ENCODE peak calls at places on chromosome 6, in ten cellular contexts. P is HTR-8/SVneo; X is activated CD4-positive, alpha-beta T cell treated with anti-CD3 and anti-CD28 coated beads for 36 hours; Q is HepG2; B is CD8-positive, alpha-beta T cell; E is activated CD8-positive, alpha-beta memory T cell treated with anti-CD3 and anti-CD28 coated beads for 4 hours; H is cardiac fibroblast; N is occipital lobe; W is caudate nucleus; U is NCI-H510A treated with DMSO at 0.1 percent for 48 hours. J is an unnamed sample.

GRCh38 chr6:106735136-106735535 is 105.8 kb downstream of the QRSL1 start:
- DNase-seq in P (no peak), U (no peak), Q (no peak), H (no peak), B (no peak), E (no peak), X (no peak), N (no peak), W (no peak), J (no peak)

GRCh38 chr6:81939774-81940165 is 187.3 kb upstream of the TENT5A start:
- DNase-seq in W (no peak), P (no peak), B (no peak), N (no peak), U (no peak), E (no peak), H (peak; percentile 18), Q (no peak), X (no peak), J (no peak)

GRCh38 chr6:1821188-1822183 is 211.8 kb downstream of the FOXC1 start:
- DNase-seq in Q (peak; percentile 14), B (no peak), X (no peak), N (no peak), P (no peak), E (no peak), W (no peak), H (peak; percentile 52), U (no peak), J (no peak)

GRCh38 chr6:11918739-11919605 is 93.1 kb upstream of the HIVEP1 start:
- DNase-seq in P (no peak), E (no peak), Q (no peak), B (no peak), U (no peak), N (no peak), X (no peak), W (no peak), H (no peak), J (no peak)

GRCh38 chr6:87155920-87156600 is 695 bp downstream of the ZNF292 start:
- DNase-seq in U (peak; percentile 14), B (no peak), H (peak; percentile 52), W (no peak), Q (peak; percentile 39), E (peak; percentile 17), X (peak; percentile 72), N (peak; percentile 68), P (peak; percentile 13), J (no peak)

GRCh38 chr6:170462366-170463020 is 90.6 kb downstream of the PSMB1 start:
- DNase-seq in P (no peak), N (no peak), W (no peak), U (peak; percentile 81), B (no peak), X (no peak), H (no peak), Q (no peak), E (no peak), J (no peak)

GRCh38 chr6:48325701-48326100 is 214.7 kb upstream of the PTCHD4 start:
- DNase-seq in U (no peak), W (no peak), X (no peak), H (peak; percentile 48), E (no peak), B (no peak), Q (no peak), P (no peak), N (no peak), J (no peak)

GRCh38 chr6:30500421-30501069 is 11.2 kb downstream of the HLA-E start:
- DNase-seq in Q (no peak), P (no peak), B (no peak), E (no peak), U (no peak), W (no peak), H (peak; percentile 66), X (peak; percentile 43), N (no peak), J (no peak)

GRCh38 chr6:32666420-32667300 is at the start of gene HLA-DQB1:
- DNase-seq in W (no peak), E (peak; percentile 26), N (no peak), H (peak; percentile 26), B (peak; percentile 56), U (no peak), P (peak; percentile 60), X (peak; percentile 60), Q (peak; percentile 22), J (peak; percentile 34)

GRCh38 chr6:83314693-83315092 is 116.2 kb downstream of the ME1 start:
- DNase-seq in X (no peak), P (no peak), B (no peak), H (no peak), W (no peak), Q (no peak), E (no peak), U (no peak), N (no peak), J (no peak)

GRCh38 chr6:118501099-118501498 is 47.0 kb upstream of the PLN start:
- DNase-seq in N (no peak), Q (no peak), H (no peak), P (no peak), E (no peak), U (no peak), W (no peak), X (no peak), B (no peak), J (no peak)

GRCh38 chr6:54431466-54431865 is 123.2 kb downstream of the TINAG start:
- DNase-seq in H (peak; percentile 21), B (no peak), Q (no peak), N (no peak), P (no peak), U (no peak), E (no peak), W (no peak), X (no peak), J (no peak)